ENCODE peak calls at places on chromosome 7, in six cellular contexts. U, F, V, P, C and Y are unnamed samples.

GRCh38 chr7:140326116-140326928 is 72.0 kb downstream of the SLC37A3 start:
- DNase-seq in U (peak; percentile 57), P (peak; percentile 74), V (peak; percentile 84), F (no peak), C (peak; percentile 41), Y (no peak)

GRCh38 chr7:91826377-91826776 is 54.1 kb downstream of the MTERF1 start:
- DNase-seq in F (no peak), C (peak; percentile 64), V (no peak), U (no peak), P (no peak), Y (no peak)

GRCh38 chr7:78052112-78052511 is 253.5 kb downstream of the PHTF2 start:
- DNase-seq in P (no peak), U (no peak), C (no peak), F (no peak), V (no peak), Y (no peak)

GRCh38 chr7:120464104-120464503 is 191.1 kb downstream of the KCND2 start:
- DNase-seq in V (no peak), F (no peak), C (no peak), P (no peak), U (no peak), Y (no peak)

GRCh38 chr7:74387606-74388005 is 66.1 kb upstream of the GTF2IRD1 start:
- DNase-seq in F (no peak), P (peak; percentile 85), C (no peak), U (no peak), V (no peak), Y (no peak)

GRCh38 chr7:120603366-120603765 is 254.6 kb downstream of the TSPAN12 start:
- DNase-seq in V (no peak), F (no peak), C (no peak), P (no peak), U (no peak), Y (no peak)

GRCh38 chr7:18901881-18902280 is 215.6 kb downstream of the TWIST1 start:
- DNase-seq in U (no peak), C (no peak), F (no peak), P (no peak), V (no peak), Y (no peak)

GRCh38 chr7:5428470-5429252 is 5.0 kb upstream of the TNRC18 start:
- DNase-seq in C (peak; percentile 86), F (no peak), U (peak; percentile 38), V (peak; percentile 73), P (peak; percentile 70), Y (no peak)

GRCh38 chr7:68107968-68108367 is 1111.3 kb downstream of the TYW1 start:
- DNase-seq in C (peak; percentile 93), P (no peak), V (no peak), F (no peak), U (no peak), Y (no peak)

GRCh38 chr7:22565315-22565811 is 65.4 kb upstream of the STEAP1B start:
- DNase-seq in F (no peak), U (no peak), C (peak; percentile 93), V (no peak), P (no peak), Y (no peak)

GRCh38 chr7:36188266-36188665 is 35.2 kb downstream of the EEPD1 start:
- DNase-seq in U (no peak), F (no peak), V (no peak), P (no peak), C (no peak), Y (no peak)

GRCh38 chr7:64951250-64951848 is 39.5 kb downstream of the ZNF117 start:
- DNase-seq in C (peak; percentile 22), F (no peak), P (no peak), U (no peak), V (no peak), Y (no peak)

GRCh38 chr7:93156884-93157283 is 8.7 kb upstream of the SAMD9L start:
- DNase-seq in C (peak; percentile 39), F (no peak), V (no peak), U (no peak), P (no peak), Y (no peak)

GRCh38 chr7:333399-333776 is 43.4 kb downstream of the FOXL3 start:
- DNase-seq in V (peak; percentile 69), P (no peak), U (no peak), C (no peak), F (no peak), Y (no peak)

GRCh38 chr7:30027915-30028748 is at the start of gene PLEKHA8:
- DNase-seq in F (peak; percentile 89), V (peak; percentile 92), U (peak; percentile 97), C (peak; percentile 76), P (peak; percentile 87), Y (no peak)
- TF ChIP-seq CTCF in F (no peak), V (no peak), U (no peak), C (no peak), P (no peak), Y (no peak)

GRCh38 chr7:154776350-154776749 is 226.6 kb downstream of the PAXIP1 start:
- DNase-seq in U (no peak), V (no peak), C (no peak), F (no peak), P (no peak), Y (no peak)

GRCh38 chr7:154775681-154776080 is 227.2 kb downstream of the PAXIP1 start:
- DNase-seq in P (no peak), F (no peak), V (no peak), U (no peak), C (no peak), Y (no peak)

GRCh38 chr7:154777908-154778307 is 225.0 kb downstream of the PAXIP1 start:
- DNase-seq in C (no peak), V (no peak), F (no peak), P (no peak), U (no peak), Y (no peak)

GRCh38 chr7:154777489-154777888 is 225.4 kb downstream of the PAXIP1 start:
- DNase-seq in C (peak; percentile 41), F (no peak), U (no peak), V (no peak), P (no peak), Y (no peak)

DNA sequence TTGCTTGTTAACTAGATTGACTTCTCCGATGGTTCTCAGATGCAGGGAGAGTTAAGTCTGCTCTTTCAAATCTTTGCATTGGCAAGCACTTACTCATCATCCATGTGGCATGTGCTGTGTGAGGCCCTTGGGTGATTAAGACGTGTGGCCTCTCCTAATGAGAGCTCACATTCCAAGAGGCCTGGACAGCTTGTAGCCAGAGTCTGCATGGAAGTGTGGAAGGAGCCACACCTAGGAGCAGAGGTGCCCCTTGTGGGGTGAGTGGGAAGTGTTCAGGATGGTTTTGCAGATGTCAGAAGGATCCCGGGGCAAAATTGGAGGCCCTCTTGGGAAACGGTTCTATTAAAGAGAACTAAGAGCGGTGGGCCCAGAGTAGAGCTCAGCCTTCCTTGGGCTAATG is 225.9 kb downstream of the PAXIP1 start:
- DNase-seq in C (peak; percentile 87), V (no peak), F (no peak), P (no peak), U (no peak), Y (no peak)
- TF ChIP-seq CTCF in C (peak; percentile 27), V (no peak), F (no peak), P (no peak), U (peak; percentile 24), Y (no peak)

GRCh38 chr7:99040104-99040958 is 103.6 kb downstream of the SMURF1 start:
- DNase-seq in F (peak; percentile 93), C (peak; percentile 62), P (peak; percentile 85), U (peak; percentile 84), V (peak; percentile 85), Y (no peak)
- TF ChIP-seq CTCF in F (peak; percentile 67), C (peak; percentile 63), P (peak; percentile 61), U (peak; percentile 78), V (peak; percentile 79), Y (peak; percentile 50)

DNA sequence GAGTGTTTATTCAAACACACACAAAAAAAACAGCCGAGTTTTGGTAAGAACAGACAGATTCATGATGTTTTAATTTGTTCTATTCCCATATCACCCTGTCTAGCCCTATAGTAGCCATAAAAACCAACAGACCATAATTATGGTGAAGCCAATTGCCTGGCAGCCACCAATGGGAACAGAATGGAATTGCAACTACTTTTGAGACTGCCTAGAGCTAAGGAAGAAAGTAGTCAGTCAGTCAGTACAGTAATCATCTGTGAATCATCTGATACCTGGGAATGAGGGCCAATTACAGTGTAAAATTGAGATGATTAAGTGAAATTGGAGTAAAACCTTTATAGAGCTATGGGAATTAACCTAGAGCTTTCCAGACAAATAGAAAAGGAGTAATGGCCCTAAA is 952.7 kb upstream of the KCND2 start:
- DNase-seq in V (no peak), F (no peak), U (no peak), P (no peak), C (no peak), Y (no peak)
- TF ChIP-seq CTCF in V (no peak), F (no peak), U (no peak), P (no peak), C (no peak), Y (no peak)